ENCODE peak calls at places on chromosomes 13 and 19, in nine cellular contexts. One of them, this sample, is unnamed.

GRCh38 chr19:18009412-18010066 is 1.6 kb downstream of the ARRDC2 start:
- DNase-seq in AG09319: no peak
- DNase-seq in cardiac septum: no peak
- DNase-seq in BE2C: no peak
- DNase-seq in T-cell: no peak
- DNase-seq in GM23248: peak; percentile 72
- DNase-seq in brain microvascular endothelial cell: no peak
- DNase-seq in H54: peak; percentile 63
- DNase-seq in endothelial cell: no peak
- DNase-seq in this sample: no peak

GRCh38 chr19:24062222-24062621 is 24.8 kb upstream of the ZNF254 start:
- DNase-seq in cardiac septum: no peak
- DNase-seq in AG09319: no peak
- DNase-seq in endothelial cell: no peak
- DNase-seq in brain microvascular endothelial cell: no peak
- DNase-seq in T-cell: no peak
- DNase-seq in H54: no peak
- DNase-seq in GM23248: peak; percentile 26
- DNase-seq in BE2C: no peak
- DNase-seq in this sample: no peak

GRCh38 chr19:57803594-57804325 is 11.0 kb downstream of the ZNF552 start:
- DNase-seq in H54: peak; percentile 52
- DNase-seq in BE2C: no peak
- DNase-seq in brain microvascular endothelial cell: peak; percentile 77
- DNase-seq in T-cell: no peak
- DNase-seq in endothelial cell: peak; percentile 53
- DNase-seq in cardiac septum: no peak
- DNase-seq in GM23248: peak; percentile 78
- DNase-seq in AG09319: no peak
- DNase-seq in this sample: peak; percentile 24

GRCh38 chr19:13298565-13299481 is 148.6 kb downstream of the IER2 start:
- DNase-seq in BE2C: no peak
- DNase-seq in cardiac septum: no peak
- DNase-seq in GM23248: no peak
- DNase-seq in brain microvascular endothelial cell: no peak
- DNase-seq in T-cell: no peak
- DNase-seq in AG09319: no peak
- DNase-seq in endothelial cell: no peak
- DNase-seq in H54: no peak
- DNase-seq in this sample: no peak

GRCh38 chr19:38155453-38155852 is 68.6 kb downstream of the DPF1 start:
- DNase-seq in brain microvascular endothelial cell: peak; percentile 28
- DNase-seq in AG09319: no peak
- DNase-seq in endothelial cell: no peak
- DNase-seq in T-cell: no peak
- DNase-seq in H54: no peak
- DNase-seq in BE2C: no peak
- DNase-seq in cardiac septum: no peak
- DNase-seq in GM23248: peak; percentile 43
- DNase-seq in this sample: no peak

GRCh38 chr19:4258181-4258580 is 11.3 kb downstream of the YJU2 start:
- DNase-seq in BE2C: no peak
- DNase-seq in H54: no peak
- DNase-seq in endothelial cell: no peak
- DNase-seq in AG09319: no peak
- DNase-seq in T-cell: no peak
- DNase-seq in cardiac septum: no peak
- DNase-seq in GM23248: no peak
- DNase-seq in brain microvascular endothelial cell: no peak
- DNase-seq in this sample: no peak

GRCh38 chr13:47148543-47148942 is 251.7 kb upstream of the HTR2A start:
- DNase-seq in AG09319: no peak
- DNase-seq in brain microvascular endothelial cell: no peak
- DNase-seq in cardiac septum: no peak
- DNase-seq in GM23248: no peak
- DNase-seq in H54: no peak
- DNase-seq in endothelial cell: no peak
- DNase-seq in T-cell: no peak
- DNase-seq in BE2C: no peak
- DNase-seq in this sample: no peak

GRCh38 chr19:12733369-12733896 is 1.1 kb downstream of the TRIR start:
- DNase-seq in AG09319: no peak
- DNase-seq in brain microvascular endothelial cell: no peak
- DNase-seq in T-cell: peak; percentile 41
- DNase-seq in BE2C: peak; percentile 51
- DNase-seq in cardiac septum: no peak
- DNase-seq in H54: no peak
- DNase-seq in endothelial cell: no peak
- DNase-seq in GM23248: peak; percentile 85
- DNase-seq in this sample: peak; percentile 57

GRCh38 chr13:91278291-91278690 is 69.2 kb upstream of the MIR17HG start:
- DNase-seq in GM23248: no peak
- DNase-seq in T-cell: no peak
- DNase-seq in cardiac septum: no peak
- DNase-seq in AG09319: no peak
- DNase-seq in BE2C: no peak
- DNase-seq in brain microvascular endothelial cell: no peak
- DNase-seq in H54: no peak
- DNase-seq in endothelial cell: no peak
- DNase-seq in this sample: no peak

GRCh38 chr13:110942248-110942981 is 27.5 kb upstream of the ANKRD10 start:
- DNase-seq in H54: no peak
- DNase-seq in endothelial cell: no peak
- DNase-seq in cardiac septum: no peak
- DNase-seq in AG09319: no peak
- DNase-seq in T-cell: no peak
- DNase-seq in GM23248: no peak
- DNase-seq in brain microvascular endothelial cell: no peak
- DNase-seq in BE2C: no peak
- DNase-seq in this sample: no peak

GRCh38 chr19:13159713-13160112 is 9.5 kb downstream of the IER2 start:
- DNase-seq in GM23248: no peak
- DNase-seq in cardiac septum: no peak
- DNase-seq in AG09319: no peak
- DNase-seq in brain microvascular endothelial cell: no peak
- DNase-seq in T-cell: no peak
- DNase-seq in endothelial cell: no peak
- DNase-seq in H54: no peak
- DNase-seq in BE2C: no peak
- DNase-seq in this sample: no peak

GRCh38 chr13:37869756-37870488 is at the start of gene TRPC4:
- DNase-seq in brain microvascular endothelial cell: peak; percentile 79
- DNase-seq in AG09319: peak; percentile 20
- DNase-seq in T-cell: no peak
- DNase-seq in H54: no peak
- DNase-seq in GM23248: peak; percentile 90
- DNase-seq in cardiac septum: no peak
- DNase-seq in endothelial cell: peak; percentile 66
- DNase-seq in BE2C: peak; percentile 30
- DNase-seq in this sample: peak; percentile 67

GRCh38 chr19:15869109-15869555 is 28.7 kb downstream of the CYP4F2 start:
- DNase-seq in GM23248: peak; percentile 52
- DNase-seq in cardiac septum: no peak
- DNase-seq in brain microvascular endothelial cell: peak; percentile 7
- DNase-seq in BE2C: peak; percentile 28
- DNase-seq in H54: peak; percentile 79
- DNase-seq in endothelial cell: no peak
- DNase-seq in T-cell: peak; percentile 17
- DNase-seq in AG09319: no peak
- DNase-seq in this sample: no peak

GRCh38 chr19:13054605-13055212 is 47.9 kb downstream of the LYL1 start:
- DNase-seq in GM23248: peak; percentile 87
- DNase-seq in BE2C: no peak
- DNase-seq in cardiac septum: no peak
- DNase-seq in AG09319: no peak
- DNase-seq in T-cell: no peak
- DNase-seq in H54: no peak
- DNase-seq in endothelial cell: no peak
- DNase-seq in brain microvascular endothelial cell: no peak
- DNase-seq in this sample: peak; percentile 68

GRCh38 chr19:34317311-34317927 is 47.6 kb upstream of the GPI start:
- DNase-seq in cardiac septum: no peak
- DNase-seq in BE2C: no peak
- DNase-seq in AG09319: no peak
- DNase-seq in GM23248: peak; percentile 47
- DNase-seq in endothelial cell: no peak
- DNase-seq in T-cell: peak; percentile 11
- DNase-seq in H54: no peak
- DNase-seq in brain microvascular endothelial cell: no peak
- DNase-seq in this sample: no peak

GRCh38 chr13:66778461-66778860 is 451.7 kb downstream of the PCDH9 start:
- DNase-seq in BE2C: no peak
- DNase-seq in AG09319: no peak
- DNase-seq in GM23248: no peak
- DNase-seq in brain microvascular endothelial cell: no peak
- DNase-seq in H54: no peak
- DNase-seq in cardiac septum: no peak
- DNase-seq in endothelial cell: no peak
- DNase-seq in T-cell: no peak
- DNase-seq in this sample: no peak

GRCh38 chr19:49746206-49746958 is 16.7 kb downstream of the TSKS start:
- DNase-seq in brain microvascular endothelial cell: no peak
- DNase-seq in H54: no peak
- DNase-seq in cardiac septum: peak; percentile 80
- DNase-seq in AG09319: no peak
- DNase-seq in endothelial cell: no peak
- DNase-seq in GM23248: peak; percentile 29
- DNase-seq in BE2C: peak; percentile 97
- DNase-seq in T-cell: peak; percentile 47
- DNase-seq in this sample: no peak

GRCh38 chr13:98419786-98420559 is 156.9 kb downstream of the STK24 start:
- DNase-seq in GM23248: no peak
- DNase-seq in brain microvascular endothelial cell: no peak
- DNase-seq in T-cell: no peak
- DNase-seq in AG09319: no peak
- DNase-seq in cardiac septum: no peak
- DNase-seq in BE2C: no peak
- DNase-seq in H54: no peak
- DNase-seq in endothelial cell: no peak
- DNase-seq in this sample: no peak

GRCh38 chr19:16416996-16417395 is 54.8 kb downstream of the EPS15L1 start:
- DNase-seq in BE2C: no peak
- DNase-seq in AG09319: no peak
- DNase-seq in endothelial cell: no peak
- DNase-seq in brain microvascular endothelial cell: no peak
- DNase-seq in H54: no peak
- DNase-seq in cardiac septum: no peak
- DNase-seq in T-cell: no peak
- DNase-seq in GM23248: no peak
- DNase-seq in this sample: no peak

GRCh38 chr13:77745784-77746183 is 48.3 kb downstream of the SLAIN1 start:
- DNase-seq in endothelial cell: no peak
- DNase-seq in GM23248: no peak
- DNase-seq in AG09319: no peak
- DNase-seq in BE2C: no peak
- DNase-seq in H54: no peak
- DNase-seq in brain microvascular endothelial cell: no peak
- DNase-seq in T-cell: no peak
- DNase-seq in cardiac septum: no peak
- DNase-seq in this sample: no peak

GRCh38 chr19:47436712-47437401 is 17.5 kb upstream of the MEIS3 start:
- DNase-seq in brain microvascular endothelial cell: peak; percentile 42
- DNase-seq in T-cell: peak; percentile 84
- DNase-seq in AG09319: no peak
- DNase-seq in H54: peak; percentile 69
- DNase-seq in cardiac septum: peak; percentile 84
- DNase-seq in BE2C: peak; percentile 88
- DNase-seq in GM23248: peak; percentile 70
- DNase-seq in endothelial cell: peak; percentile 86
- DNase-seq in this sample: no peak

GRCh38 chr13:59513686-59514085 is 650.0 kb downstream of the DIAPH3 start:
- DNase-seq in BE2C: no peak
- DNase-seq in H54: no peak
- DNase-seq in GM23248: no peak
- DNase-seq in cardiac septum: no peak
- DNase-seq in AG09319: no peak
- DNase-seq in brain microvascular endothelial cell: no peak
- DNase-seq in endothelial cell: no peak
- DNase-seq in T-cell: no peak
- DNase-seq in this sample: no peak

GRCh38 chr19:35318679-35319448 is 10.1 kb upstream of the CD22 start:
- DNase-seq in T-cell: no peak
- DNase-seq in H54: peak; percentile 97
- DNase-seq in endothelial cell: no peak
- DNase-seq in GM23248: peak; percentile 97
- DNase-seq in cardiac septum: no peak
- DNase-seq in AG09319: peak; percentile 20
- DNase-seq in BE2C: no peak
- DNase-seq in brain microvascular endothelial cell: peak; percentile 49
- DNase-seq in this sample: peak; percentile 68

GRCh38 chr19:57141699-57142098 is 3.3 kb downstream of the ZIM3 start:
- DNase-seq in BE2C: no peak
- DNase-seq in T-cell: no peak
- DNase-seq in H54: no peak
- DNase-seq in cardiac septum: no peak
- DNase-seq in brain microvascular endothelial cell: no peak
- DNase-seq in AG09319: no peak
- DNase-seq in GM23248: no peak
- DNase-seq in endothelial cell: no peak
- DNase-seq in this sample: no peak